ENCODE peak calls at places on chromosomes 7 and 10, in five cellular contexts. B is A549, O is sigmoid colon, Y is transverse colon, E is HepG2. N is an unnamed sample.

GRCh38 chr7:77315102-77315501 is 101.0 kb downstream of the GSAP start:
- DNase-seq in B (no peak), O (no peak), Y (no peak), E (no peak), N (no peak)

GRCh38 chr10:32253300-32253699 is 93.7 kb downstream of the EPC1 start:
- DNase-seq in B (no peak), O (no peak), Y (peak; percentile 60), E (no peak), N (no peak)

GRCh38 chr7:36032362-36032818 is 120.7 kb upstream of the EEPD1 start:
- DNase-seq in B (no peak), O (no peak), Y (no peak), E (no peak), N (no peak)

GRCh38 chr10:58143944-58144343 is 123.8 kb downstream of the IPMK start:
- DNase-seq in B (no peak), O (no peak), Y (no peak), E (no peak), N (no peak)

GRCh38 chr10:4511559-4511958 is 314.4 kb upstream of the AKR1E2 start:
- DNase-seq in B (no peak), O (no peak), Y (no peak), E (no peak), N (no peak)

GRCh38 chr7:88357295-88357694 is 50.6 kb upstream of the STEAP4 start:
- DNase-seq in B (no peak), O (no peak), Y (no peak), E (no peak), N (no peak)

GRCh38 chr10:75014516-75015230 is 96.8 kb upstream of the SAMD8 start:
- DNase-seq in B (no peak), O (no peak), Y (no peak), E (no peak), N (no peak)

GRCh38 chr7:95687759-95688343 is 84.5 kb upstream of the DYNC1I1 start:
- DNase-seq in B (peak; percentile 33), O (no peak), Y (no peak), E (peak; percentile 44), N (no peak)

GRCh38 chr7:44186736-44187135 is 2.5 kb downstream of the GCK start:
- DNase-seq in B (no peak), O (no peak), Y (no peak), E (no peak), N (no peak)

GRCh38 chr7:116500071-116500853 is 724 bp downstream of the CAV2 start:
- DNase-seq in B (no peak), O (peak; percentile 72), Y (peak; percentile 26), E (no peak), N (peak; percentile 57)

GRCh38 chr7:22480523-22481075 is 19.4 kb downstream of the STEAP1B start:
- DNase-seq in B (no peak), O (no peak), Y (no peak), E (no peak), N (no peak)

GRCh38 chr10:31829776-31830175 is 98.9 kb downstream of the ARHGAP12 start:
- DNase-seq in B (no peak), O (no peak), Y (no peak), E (no peak), N (no peak)

GRCh38 chr7:91051966-91052365 is 212.3 kb upstream of the FZD1 start:
- DNase-seq in B (no peak), O (no peak), Y (no peak), E (no peak), N (no peak)

GRCh38 chr7:89053130-89053529 is 257.6 kb upstream of the TEX47 start:
- DNase-seq in B (no peak), O (no peak), Y (no peak), E (no peak), N (no peak)

GRCh38 chr10:132704008-132704814 is 81.7 kb downstream of the NKX6-2 start:
- DNase-seq in B (no peak), O (peak; percentile 57), Y (no peak), E (no peak), N (no peak)

GRCh38 chr7:50284296-50284695 is 20.2 kb upstream of the IKZF1 start:
- DNase-seq in B (no peak), O (no peak), Y (no peak), E (no peak), N (no peak)

GRCh38 chr10:127332631-127333030 is 136.2 kb upstream of the INSYN2A start:
- DNase-seq in B (no peak), O (no peak), Y (no peak), E (no peak), N (no peak)

GRCh38 chr7:103905997-103906396 is 83.5 kb downstream of the RELN start:
- DNase-seq in B (no peak), O (no peak), Y (no peak), E (no peak), N (no peak)

GRCh38 chr7:5699951-5700384 is 81.5 kb downstream of the RNF216 start:
- DNase-seq in B (no peak), O (no peak), Y (peak; percentile 35), E (no peak), N (no peak)

GRCh38 chr10:72088879-72089585 is 681 bp upstream of the SPOCK2 start:
- DNase-seq in B (no peak), O (no peak), Y (no peak), E (peak; percentile 42), N (no peak)

GRCh38 chr10:101694674-101695403 is at the start of gene FBXW4:
- DNase-seq in B (peak; percentile 60), O (peak; percentile 71), Y (peak; percentile 75), E (peak; percentile 29), N (peak; percentile 42)

GRCh38 chr10:60425392-60426110 is 35.9 kb upstream of the ANK3 start:
- DNase-seq in B (no peak), O (no peak), Y (no peak), E (no peak), N (no peak)

GRCh38 chr10:44261296-44261695 is 123.6 kb downstream of the CXCL12 start:
- DNase-seq in B (no peak), O (no peak), Y (no peak), E (no peak), N (no peak)

GRCh38 chr10:788796-789748 is 99.6 kb upstream of the DIP2C start:
- DNase-seq in B (peak; percentile 95), O (peak; percentile 94), Y (peak; percentile 82), E (peak; percentile 82), N (no peak)

GRCh38 chr10:7410800-7411670 is at the start of gene SFMBT2:
- DNase-seq in B (peak; percentile 75), O (peak; percentile 78), Y (peak; percentile 59), E (no peak), N (peak; percentile 77)

GRCh38 chr7:88429382-88429781 is 122.7 kb upstream of the STEAP4 start:
- DNase-seq in B (no peak), O (no peak), Y (no peak), E (no peak), N (no peak)

GRCh38 chr7:38321515-38321944 is 48.1 kb upstream of the TARP start:
- DNase-seq in B (no peak), O (no peak), Y (no peak), E (no peak), N (no peak)

GRCh38 chr7:73901231-73901822 is 40.4 kb downstream of the TMEM270 start:
- DNase-seq in B (no peak), O (peak; percentile 39), Y (no peak), E (no peak), N (no peak)

GRCh38 chr10:21144047-21144446 is 246.9 kb upstream of the NEBL start:
- DNase-seq in B (no peak), O (no peak), Y (no peak), E (no peak), N (no peak)

DNA sequence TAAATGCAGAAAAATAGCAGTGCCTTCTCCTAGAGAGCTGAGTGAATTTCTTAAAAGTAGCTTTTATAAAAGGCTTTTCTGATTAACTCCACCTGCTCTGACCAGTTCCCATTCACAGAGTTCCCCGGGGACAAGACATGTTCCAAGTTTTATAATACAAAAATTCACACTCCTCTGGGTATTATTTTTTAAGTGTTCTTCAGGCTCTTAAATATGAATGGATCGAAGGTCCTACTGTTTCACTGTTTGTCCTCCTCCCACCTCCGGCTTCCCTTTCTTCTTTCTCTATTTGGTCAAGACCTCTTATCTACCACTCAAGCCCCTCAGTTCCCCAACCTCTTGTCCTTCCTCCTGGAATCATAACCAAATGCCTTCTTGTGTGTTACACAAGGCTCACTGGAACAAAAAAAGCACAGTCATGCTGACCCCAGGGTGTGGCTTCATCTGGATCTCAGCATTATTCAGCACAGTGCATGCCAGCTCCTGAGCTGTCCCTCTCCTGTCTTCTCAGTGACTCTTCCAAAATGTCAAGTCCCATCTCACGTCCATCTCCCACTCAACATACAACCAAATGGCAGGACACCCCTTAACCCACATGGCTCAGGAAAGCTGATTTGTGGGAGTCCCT is 222.4 kb downstream of the SORCS1 start:
- DNase-seq in B (no peak), O (peak; percentile 73), Y (no peak), E (no peak), N (no peak)
- TF ChIP-seq EP300 in B (no peak), O (no peak), Y (no peak), E (no peak), N (no peak)

DNA sequence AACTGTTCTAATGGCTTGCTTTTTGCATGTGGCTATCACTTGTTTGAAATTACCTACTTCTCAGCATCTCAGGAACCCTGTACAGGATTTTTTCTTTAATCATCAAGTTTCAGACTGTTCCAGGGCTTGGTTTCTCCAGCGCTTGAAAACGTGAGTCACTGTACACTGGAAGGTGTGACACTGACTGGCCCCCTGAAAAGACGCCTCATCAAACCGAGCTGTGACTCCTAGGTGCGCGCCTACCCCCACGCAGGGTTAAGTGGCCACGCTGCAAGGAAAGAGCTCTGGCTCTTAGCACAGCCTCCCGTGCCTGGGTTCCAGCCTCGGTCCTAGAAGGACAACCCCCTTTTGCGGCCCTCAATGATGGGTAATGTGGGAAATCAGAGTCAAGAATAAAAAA is 81.0 kb downstream of the EBF3 start:
- DNase-seq in B (no peak), O (no peak), Y (no peak), E (no peak), N (no peak)
- TF ChIP-seq CTCF in B (no peak), O (no peak), Y (no peak), E (no peak), N (no peak)

GRCh38 chr10:3093996-3094395 is 26.6 kb downstream of the PFKP start:
- DNase-seq in B (no peak), O (no peak), Y (no peak), E (no peak), N (no peak)
- H3K4me1 ChIP-seq in B (peaks cover 90% of the 10 kb centered on the region), O (peaks cover 47% of the 10 kb centered on the region), Y (peaks cover 20% of the 10 kb centered on the region), E (peaks cover 46% of the 10 kb centered on the region), N (peaks cover 6% of the 10 kb centered on the region)

GRCh38 chr7:28500143-28500542 is 87.8 kb downstream of the CREB5 start:
- DNase-seq in B (no peak), O (no peak), Y (no peak), E (no peak), N (no peak)

GRCh38 chr7:28505014-28505413 is 92.7 kb downstream of the CREB5 start:
- DNase-seq in B (no peak), O (no peak), Y (no peak), E (no peak), N (no peak)

GRCh38 chr7:28502408-28502807 is 90.1 kb downstream of the CREB5 start:
- DNase-seq in B (no peak), O (no peak), Y (no peak), E (no peak), N (no peak)

GRCh38 chr7:28505861-28506260 is 93.5 kb downstream of the CREB5 start:
- DNase-seq in B (no peak), O (no peak), Y (no peak), E (no peak), N (no peak)

DNA sequence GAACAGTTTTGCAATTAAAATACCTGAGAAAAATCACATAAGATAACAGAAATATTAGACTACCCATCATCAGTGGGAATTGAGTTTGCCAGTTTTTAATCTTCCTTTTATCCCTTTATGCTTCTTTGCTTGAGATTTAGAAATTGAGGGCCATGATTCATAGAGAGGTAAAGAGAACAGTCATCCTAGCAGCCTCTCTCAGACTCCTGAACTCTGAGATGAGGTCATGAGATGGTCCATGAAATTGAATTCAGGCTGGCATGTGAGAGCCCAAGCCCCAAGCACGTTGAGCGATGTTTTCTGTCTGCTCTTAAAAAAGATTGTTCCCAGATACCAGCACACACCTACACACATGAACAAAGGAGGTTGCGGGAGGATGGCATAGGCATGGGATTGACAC is 91.1 kb downstream of the CREB5 start:
- DNase-seq in B (no peak), O (no peak), Y (no peak), E (no peak), N (no peak)
- TF ChIP-seq EP300 in B (no peak), O (no peak), Y (no peak), E (no peak), N (no peak)

N was measured in ovary.